ENCODE peak calls at places on chromosomes 2 and 18, in eight cellular contexts. R, X, W, D, V, L, Y and M are unnamed samples.

GRCh38 chr2:147096671-147097070 is 748.2 kb upstream of the ACVR2A start:
- DNase-seq in R (no peak), X (no peak), W (no peak), D (peak; percentile 14), V (no peak), L (no peak), Y (no peak), M (no peak)

GRCh38 chr2:68911246-68911645 is 40.0 kb upstream of the BMP10 start:
- DNase-seq in R (no peak), X (no peak), W (no peak), D (no peak), V (no peak), L (no peak), Y (no peak), M (no peak)

GRCh38 chr2:219104107-219105050 is 43.7 kb upstream of the IHH start:
- DNase-seq in R (no peak), X (peak; percentile 21), W (no peak), D (peak; percentile 59), V (peak; percentile 9), L (peak; percentile 63), Y (peak; percentile 60), M (peak; percentile 4)

GRCh38 chr2:195168369-195168768 is 488.7 kb upstream of the SLC39A10 start:
- DNase-seq in R (no peak), X (no peak), W (no peak), D (no peak), V (no peak), L (no peak), Y (no peak), M (no peak)

GRCh38 chr2:36562973-36563532 is 34.9 kb downstream of the FEZ2 start:
- DNase-seq in R (no peak), X (no peak), W (no peak), D (peak; percentile 78), V (no peak), L (no peak), Y (peak; percentile 75), M (no peak)

GRCh38 chr2:183149489-183149888 is 25.2 kb downstream of the NUP35 start:
- DNase-seq in R (no peak), X (no peak), W (no peak), D (peak; percentile 89), V (no peak), L (no peak), Y (no peak), M (no peak)

GRCh38 chr18:7904529-7904928 is 337.4 kb downstream of the PTPRM start:
- DNase-seq in R (no peak), X (no peak), W (no peak), D (peak; percentile 93), V (no peak), L (no peak), Y (peak; percentile 64), M (no peak)

GRCh38 chr2:131521961-131522781 is 5.5 kb upstream of the CCDC74A start:
- DNase-seq in R (no peak), X (no peak), W (no peak), D (no peak), V (no peak), L (no peak), Y (no peak), M (no peak)

GRCh38 chr18:65439184-65439583 is 311.6 kb upstream of the CDH7 start:
- DNase-seq in R (no peak), X (no peak), W (no peak), D (peak; percentile 0), V (no peak), L (no peak), Y (peak; percentile 19), M (peak; percentile 15)

GRCh38 chr18:48735070-48735676 is 196.3 kb downstream of the CTIF start:
- DNase-seq in R (no peak), X (no peak), W (no peak), D (no peak), V (no peak), L (no peak), Y (peak; percentile 80), M (no peak)

GRCh38 chr2:161438598-161438997 is 22.5 kb downstream of the TBR1 start:
- DNase-seq in R (no peak), X (no peak), W (no peak), D (no peak), V (no peak), L (no peak), Y (no peak), M (no peak)

GRCh38 chr18:28110924-28111323 is 66.0 kb downstream of the CDH2 start:
- DNase-seq in R (no peak), X (no peak), W (no peak), D (no peak), V (no peak), L (no peak), Y (no peak), M (no peak)

GRCh38 chr2:110740747-110741349 is 8.5 kb downstream of the ACOXL start:
- DNase-seq in R (no peak), X (no peak), W (no peak), D (no peak), V (no peak), L (no peak), Y (no peak), M (no peak)

GRCh38 chr18:63936156-63936931 is 12.8 kb upstream of the HMSD start:
- DNase-seq in R (peak; percentile 29), X (peak; percentile 82), W (peak; percentile 32), D (peak; percentile 67), V (peak; percentile 96), L (peak; percentile 5), Y (peak; percentile 90), M (peak; percentile 43)

GRCh38 chr2:79996709-79997108 is 307.8 kb downstream of the LRRTM1 start:
- DNase-seq in R (no peak), X (no peak), W (no peak), D (no peak), V (no peak), L (no peak), Y (no peak), M (no peak)

GRCh38 chr2:182920631-182921056 is 54.2 kb upstream of the FRZB start:
- DNase-seq in R (no peak), X (no peak), W (no peak), D (no peak), V (no peak), L (no peak), Y (no peak), M (no peak)

GRCh38 chr2:48514591-48514990 is 15.4 kb upstream of the STON1 start:
- DNase-seq in R (no peak), X (no peak), W (no peak), D (peak; percentile 58), V (no peak), L (no peak), Y (no peak), M (no peak)

GRCh38 chr2:12412898-12413305 is 303.8 kb upstream of the TRIB2 start:
- DNase-seq in R (no peak), X (no peak), W (peak; percentile 2), D (peak; percentile 72), V (no peak), L (no peak), Y (no peak), M (no peak)

GRCh38 chr2:12432985-12433640 is 283.6 kb upstream of the TRIB2 start:
- DNase-seq in R (no peak), X (no peak), W (no peak), D (peak; percentile 60), V (no peak), L (no peak), Y (peak; percentile 29), M (no peak)

GRCh38 chr2:235551965-235552364 is 58.1 kb downstream of the AGAP1 start:
- DNase-seq in R (no peak), X (peak; percentile 57), W (no peak), D (peak; percentile 64), V (peak; percentile 79), L (peak; percentile 55), Y (peak; percentile 70), M (peak; percentile 20)

GRCh38 chr2:28366496-28367282 is 26.0 kb upstream of the FOSL2 start:
- DNase-seq in R (peak; percentile 58), X (no peak), W (peak; percentile 40), D (peak; percentile 49), V (no peak), L (no peak), Y (no peak), M (no peak)

GRCh38 chr2:2271471-2271941 is 59.6 kb downstream of the MYT1L start:
- DNase-seq in R (no peak), X (peak; percentile 18), W (no peak), D (no peak), V (peak; percentile 31), L (no peak), Y (peak; percentile 12), M (peak; percentile 18)

GRCh38 chr2:241767464-241768250 is 9.0 kb upstream of the GAL3ST2 start:
- DNase-seq in R (no peak), X (no peak), W (no peak), D (no peak), V (no peak), L (no peak), Y (no peak), M (no peak)

GRCh38 chr2:159773426-159773825 is 24.6 kb downstream of the CD302 start:
- DNase-seq in R (no peak), X (no peak), W (no peak), D (peak; percentile 68), V (no peak), L (no peak), Y (no peak), M (no peak)

GRCh38 chr2:112713926-112714325 is 6.9 kb upstream of the NT5DC4 start:
- DNase-seq in R (no peak), X (no peak), W (no peak), D (no peak), V (no peak), L (no peak), Y (no peak), M (no peak)

GRCh38 chr2:239381709-239382134 is 19.1 kb downstream of the HDAC4 start:
- DNase-seq in R (no peak), X (no peak), W (no peak), D (no peak), V (no peak), L (no peak), Y (no peak), M (no peak)

GRCh38 chr2:55056024-55056521 is 5.8 kb upstream of the RTN4 start:
- DNase-seq in R (no peak), X (no peak), W (no peak), D (peak; percentile 66), V (no peak), L (no peak), Y (peak; percentile 51), M (no peak)

GRCh38 chr18:56235061-56235772 is 403.2 kb downstream of the TXNL1 start:
- DNase-seq in R (no peak), X (no peak), W (no peak), D (no peak), V (no peak), L (no peak), Y (no peak), M (no peak)

GRCh38 chr2:204452464-204453023 is 92.7 kb upstream of the PARD3B start:
- DNase-seq in R (no peak), X (peak; percentile 22), W (no peak), D (peak; percentile 96), V (peak; percentile 84), L (no peak), Y (peak; percentile 85), M (peak; percentile 81)

GRCh38 chr18:892316-892715 is 12.4 kb upstream of the ADCYAP1 start:
- DNase-seq in R (no peak), X (no peak), W (no peak), D (no peak), V (no peak), L (no peak), Y (peak; percentile 26), M (no peak)

GRCh38 chr2:120134263-120134662 is 88.9 kb downstream of the TMEM185B start:
- DNase-seq in R (no peak), X (no peak), W (no peak), D (peak; percentile 98), V (no peak), L (no peak), Y (peak; percentile 96), M (no peak)

GRCh38 chr2:61377046-61377445 is 93.8 kb downstream of the USP34 start:
- DNase-seq in R (no peak), X (no peak), W (no peak), D (no peak), V (no peak), L (no peak), Y (no peak), M (no peak)

GRCh38 chr18:74217476-74218143 is 69.3 kb downstream of the TIMM21 start:
- DNase-seq in R (no peak), X (no peak), W (no peak), D (no peak), V (no peak), L (no peak), Y (no peak), M (no peak)

GRCh38 chr2:237625216-237625705 is 2.1 kb upstream of the LRRFIP1 start:
- DNase-seq in R (no peak), X (no peak), W (no peak), D (no peak), V (no peak), L (no peak), Y (no peak), M (no peak)